ENCODE peak calls at places on chromosomes 3 and 15, in four cellular contexts. D is AG04449, E is stomach, L is DND-41. H is an unnamed sample.

GRCh38 chr15:35557544-35557943 is 11.6 kb upstream of the DPH6 start:
- DNase-seq in L (no peak), E (no peak), D (peak), H (no peak)

GRCh38 chr3:36210840-36211655 is 169.3 kb upstream of the STAC start:
- DNase-seq in D (no peak), E (no peak), L (no peak), H (no peak)

GRCh38 chr3:80355144-80355543 is 587.3 kb upstream of the ROBO1 start:
- DNase-seq in L (no peak), D (no peak), E (no peak), H (no peak)

GRCh38 chr3:119240101-119240581 is 537 bp downstream of the B4GALT4 start:
- DNase-seq in E (no peak), L (peak), D (no peak), H (no peak)

GRCh38 chr3:56251343-56251945 is 216.8 kb downstream of the ERC2 start:
- DNase-seq in L (peak), E (peak), D (no peak), H (peak)

GRCh38 chr15:98923159-98923558 is 84.4 kb downstream of the PGPEP1L start:
- DNase-seq in E (peak), D (no peak), L (no peak), H (no peak)

GRCh38 chr15:70240082-70240481 is 142.4 kb upstream of the TLE3 start:
- DNase-seq in E (no peak), L (no peak), D (no peak), H (no peak)

GRCh38 chr15:41971089-41971892 is 1.1 kb downstream of the EHD4 start:
- DNase-seq in E (peak), L (peak), D (no peak), H (peak)

GRCh38 chr3:158912621-158913020 is 110.8 kb downstream of the MFSD1 start:
- DNase-seq in L (no peak), E (no peak), D (no peak), H (no peak)

GRCh38 chr3:41175365-41175764 is 23.9 kb upstream of the CTNNB1 start:
- DNase-seq in L (no peak), D (no peak), E (no peak), H (no peak)

GRCh38 chr3:16362781-16363180 is 97.8 kb downstream of the OXNAD1 start:
- DNase-seq in D (no peak), E (no peak), L (no peak), H (no peak)

GRCh38 chr15:96626936-96627577 is 296.6 kb downstream of the NR2F2 start:
- DNase-seq in E (no peak), L (no peak), D (no peak), H (no peak)

GRCh38 chr3:195098741-195099525 is 172.0 kb downstream of the XXYLT1 start:
- DNase-seq in L (no peak), E (no peak), D (no peak), H (no peak)

GRCh38 chr3:195097331-195098255 is 173.4 kb downstream of the XXYLT1 start:
- DNase-seq in E (no peak), D (no peak), L (no peak), H (no peak)

GRCh38 chr3:195101927-195102608 is 168.9 kb downstream of the XXYLT1 start:
- DNase-seq in L (no peak), E (no peak), D (no peak), H (no peak)

GRCh38 chr3:195100903-195101591 is 169.9 kb downstream of the XXYLT1 start:
- DNase-seq in E (peak), D (no peak), L (no peak), H (no peak)

GRCh38 chr3:195099976-195100755 is 170.8 kb downstream of the XXYLT1 start:
- DNase-seq in E (no peak), D (no peak), L (no peak), H (no peak)
- H3K4me3 ChIP-seq in E (no peak), D (no peak), L (no peak), H (no peak)

GRCh38 chr15:101399431-101399830 is 90.1 kb downstream of the PCSK6 start:
- DNase-seq in L (no peak), E (no peak), D (no peak), H (no peak)

GRCh38 chr15:101396484-101397261 is 92.8 kb downstream of the PCSK6 start:
- DNase-seq in E (peak), L (no peak), D (no peak), H (no peak)

GRCh38 chr15:101398247-101398646 is 91.3 kb downstream of the PCSK6 start:
- DNase-seq in E (no peak), D (no peak), L (no peak), H (no peak)

GRCh38 chr15:101394654-101395053 is 94.9 kb downstream of the PCSK6 start:
- DNase-seq in E (peak), D (no peak), L (no peak), H (no peak)

DNA sequence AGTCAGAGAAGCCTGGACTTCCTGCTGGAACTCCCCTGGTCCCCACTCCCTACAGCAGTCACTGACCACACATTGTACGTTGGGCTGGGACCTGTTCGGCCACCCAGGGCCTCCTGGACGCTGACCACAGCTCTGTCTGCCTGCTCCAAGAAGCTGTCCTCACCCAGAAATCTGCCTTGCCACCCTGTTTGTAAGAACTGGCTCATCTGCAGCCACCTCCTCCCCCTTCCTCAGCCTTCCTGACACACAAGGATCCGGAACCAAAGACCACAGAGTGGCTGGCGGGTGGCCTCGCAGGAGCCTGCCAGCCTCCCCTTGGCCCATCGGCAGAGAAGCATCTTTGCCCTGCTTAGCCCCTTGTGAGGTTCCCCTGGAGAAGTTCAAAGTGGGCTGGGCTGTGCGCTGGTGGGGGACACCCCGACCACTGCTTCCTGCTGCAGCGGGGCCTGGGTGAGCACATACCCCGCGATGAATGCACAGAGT is 91.9 kb downstream of the PCSK6 start:
- DNase-seq in E (no peak), D (no peak), L (peak), H (no peak)
- H3K4me3 ChIP-seq in E (no peak), D (no peak), L (no peak), H (no peak)

GRCh38 chr3:120446891-120447668 is 3.7 kb downstream of the FSTL1 start:
- DNase-seq in D (no peak), L (no peak), E (no peak), H (no peak)
- H3K4me3 ChIP-seq in D (peak), L (no peak), E (no peak), H (no peak)

GRCh38 chr3:132034097-132034485 is 723 bp downstream of the CPNE4 start:
- DNase-seq in D (no peak), L (no peak), E (no peak), H (no peak)
- H3K4me3 ChIP-seq in D (no peak), L (no peak), E (no peak), H (no peak)